ENCODE peak calls at places on chromosomes 2 and 18, in five cellular contexts. One of them, this sample, is unnamed.

GRCh38 chr2:176096243-176096985 is 3.2 kb upstream of the HOXD12 start:
- DNase-seq in Peyer's patch: no peak
- DNase-seq in CD4-positive, alpha-beta T cell: no peak
- DNase-seq in stimulated activated CD8-positive, alpha-beta memory T cell treated with anti-CD3 and anti-CD28 coated beads, Interleukin-15, amount 100 ng/mL, for 24 hours: no peak
- DNase-seq in left ventricle myocardium inferior: no peak
- DNase-seq in this sample: peak; percentile 46

GRCh38 chr18:41681138-41681881 is 273.7 kb upstream of the PIK3C3 start:
- DNase-seq in left ventricle myocardium inferior: no peak
- DNase-seq in stimulated activated CD8-positive, alpha-beta memory T cell treated with anti-CD3 and anti-CD28 coated beads, Interleukin-15, amount 100 ng/mL, for 24 hours: no peak
- DNase-seq in Peyer's patch: no peak
- DNase-seq in CD4-positive, alpha-beta T cell: no peak
- DNase-seq in this sample: no peak

GRCh38 chr2:234032301-234032856 is 18.1 kb upstream of the SPP2 start:
- DNase-seq in Peyer's patch: peak; percentile 78
- DNase-seq in left ventricle myocardium inferior: no peak
- DNase-seq in stimulated activated CD8-positive, alpha-beta memory T cell treated with anti-CD3 and anti-CD28 coated beads, Interleukin-15, amount 100 ng/mL, for 24 hours: no peak
- DNase-seq in CD4-positive, alpha-beta T cell: no peak
- DNase-seq in this sample: peak; percentile 93

GRCh38 chr2:120494446-120494845 is 148.5 kb downstream of the INHBB start:
- DNase-seq in Peyer's patch: no peak
- DNase-seq in stimulated activated CD8-positive, alpha-beta memory T cell treated with anti-CD3 and anti-CD28 coated beads, Interleukin-15, amount 100 ng/mL, for 24 hours: no peak
- DNase-seq in CD4-positive, alpha-beta T cell: no peak
- DNase-seq in left ventricle myocardium inferior: no peak
- DNase-seq in this sample: peak; percentile 46

GRCh38 chr2:61759718-61760117 is 94.1 kb downstream of the FAM161A start:
- DNase-seq in CD4-positive, alpha-beta T cell: no peak
- DNase-seq in stimulated activated CD8-positive, alpha-beta memory T cell treated with anti-CD3 and anti-CD28 coated beads, Interleukin-15, amount 100 ng/mL, for 24 hours: no peak
- DNase-seq in Peyer's patch: no peak
- DNase-seq in left ventricle myocardium inferior: no peak
- DNase-seq in this sample: peak; percentile 62

GRCh38 chr2:2083113-2083757 is 247.8 kb downstream of the MYT1L start:
- DNase-seq in Peyer's patch: no peak
- DNase-seq in stimulated activated CD8-positive, alpha-beta memory T cell treated with anti-CD3 and anti-CD28 coated beads, Interleukin-15, amount 100 ng/mL, for 24 hours: no peak
- DNase-seq in left ventricle myocardium inferior: no peak
- DNase-seq in CD4-positive, alpha-beta T cell: no peak
- DNase-seq in this sample: no peak

GRCh38 chr2:240111253-240111652 is 24.9 kb downstream of the COPS9 start:
- DNase-seq in Peyer's patch: no peak
- DNase-seq in CD4-positive, alpha-beta T cell: no peak
- DNase-seq in left ventricle myocardium inferior: no peak
- DNase-seq in stimulated activated CD8-positive, alpha-beta memory T cell treated with anti-CD3 and anti-CD28 coated beads, Interleukin-15, amount 100 ng/mL, for 24 hours: no peak
- DNase-seq in this sample: peak; percentile 7

GRCh38 chr2:8119782-8120551 is 561.9 kb upstream of the ID2 start:
- DNase-seq in Peyer's patch: no peak
- DNase-seq in CD4-positive, alpha-beta T cell: no peak
- DNase-seq in left ventricle myocardium inferior: no peak
- DNase-seq in stimulated activated CD8-positive, alpha-beta memory T cell treated with anti-CD3 and anti-CD28 coated beads, Interleukin-15, amount 100 ng/mL, for 24 hours: no peak
- DNase-seq in this sample: peak; percentile 41

GRCh38 chr2:121321476-121321875 is 36.5 kb upstream of the TFCP2L1 start:
- DNase-seq in stimulated activated CD8-positive, alpha-beta memory T cell treated with anti-CD3 and anti-CD28 coated beads, Interleukin-15, amount 100 ng/mL, for 24 hours: no peak
- DNase-seq in CD4-positive, alpha-beta T cell: no peak
- DNase-seq in Peyer's patch: peak; percentile 15
- DNase-seq in left ventricle myocardium inferior: no peak
- DNase-seq in this sample: no peak

GRCh38 chr2:160255401-160255800 is 55.3 kb upstream of the ITGB6 start:
- DNase-seq in CD4-positive, alpha-beta T cell: no peak
- DNase-seq in left ventricle myocardium inferior: no peak
- DNase-seq in stimulated activated CD8-positive, alpha-beta memory T cell treated with anti-CD3 and anti-CD28 coated beads, Interleukin-15, amount 100 ng/mL, for 24 hours: no peak
- DNase-seq in Peyer's patch: no peak
- DNase-seq in this sample: no peak

GRCh38 chr2:85890522-85891176 is 1.9 kb upstream of the ST3GAL5 start:
- DNase-seq in CD4-positive, alpha-beta T cell: no peak
- DNase-seq in Peyer's patch: no peak
- DNase-seq in left ventricle myocardium inferior: no peak
- DNase-seq in stimulated activated CD8-positive, alpha-beta memory T cell treated with anti-CD3 and anti-CD28 coated beads, Interleukin-15, amount 100 ng/mL, for 24 hours: no peak
- DNase-seq in this sample: no peak

This sample was measured in foreskin fibroblast.